ENCODE peak calls at places on chromosomes 4 and X, in four cellular contexts. J is iris pigment epithelial cell, G is B cell, F is ovary. U is an unnamed sample.

GRCh38 chrX:130196453-130196852 is 24.7 kb downstream of the RAB33A start:
- DNase-seq in J (peak), G (no peak), F (no peak), U (no peak)

GRCh38 chrX:16897445-16897844 is 27.3 kb upstream of the RBBP7 start:
- DNase-seq in J (no peak), G (no peak), F (no peak), U (no peak)

GRCh38 chr4:6105311-6105911 is 87.2 kb upstream of the C4orf50 start:
- DNase-seq in J (no peak), G (no peak), F (no peak), U (no peak)

GRCh38 chr4:10694151-10694825 is 9.7 kb upstream of the CLNK start:
- DNase-seq in J (no peak), G (no peak), F (no peak), U (no peak)

GRCh38 chr4:14111730-14112171 is 484.2 kb upstream of the BOD1L1 start:
- DNase-seq in J (peak), G (no peak), F (no peak), U (no peak)

GRCh38 chr4:3871181-3871852 is 105.1 kb downstream of the ADRA2C start:
- DNase-seq in J (no peak), G (peak), F (no peak), U (no peak)

GRCh38 chr4:80731436-80731835 is 299.1 kb upstream of the BMP3 start:
- DNase-seq in J (no peak), G (no peak), F (no peak), U (no peak)

GRCh38 chr4:125303058-125303457 is 11.7 kb upstream of the FAT4 start:
- DNase-seq in J (peak), G (no peak), F (no peak), U (no peak)

GRCh38 chr4:20391224-20391623 is 139.5 kb downstream of the SLIT2 start:
- DNase-seq in J (peak), G (no peak), F (no peak), U (no peak)

GRCh38 chr4:33068539-33068938 is 2348.4 kb downstream of the PCDH7 start:
- DNase-seq in J (peak), G (no peak), F (no peak), U (no peak)

GRCh38 chr4:156764145-156764544 is 207.5 kb downstream of the PDGFC start:
- DNase-seq in J (peak), G (no peak), F (no peak), U (no peak)

GRCh38 chr4:122896270-122896669 is 26.1 kb downstream of the NUDT6 start:
- DNase-seq in J (no peak), G (no peak), F (no peak), U (no peak)

GRCh38 chrX:109472939-109473713 is 8.8 kb downstream of the GUCY2F start:
- DNase-seq in J (peak), G (peak), F (peak), U (no peak)

GRCh38 chrX:22577181-22577580 is 304.5 kb downstream of the CBLL2 start:
- DNase-seq in J (peak), G (no peak), F (no peak), U (no peak)

U was measured in uterus.